ENCODE peak calls at places on chromosome 2, in four cellular contexts. One of them, this sample, is unnamed.

GRCh38 chr2:68831688-68832087 is 39.5 kb downstream of the BMP10 start:
- ATAC-seq in upper lobe of right lung: no peak
- ATAC-seq in mucosa of descending colon: no peak
- ATAC-seq in heart left ventricle: peak; percentile 8
- ATAC-seq in this sample: no peak

GRCh38 chr2:64923385-64923710 is 65.9 kb upstream of the SLC1A4 start:
- ATAC-seq in upper lobe of right lung: no peak
- ATAC-seq in mucosa of descending colon: no peak
- ATAC-seq in heart left ventricle: no peak
- ATAC-seq in this sample: peak; percentile 71

GRCh38 chr2:216044883-216045499 is 31.6 kb upstream of the MREG start:
- ATAC-seq in upper lobe of right lung: peak; percentile 41
- ATAC-seq in mucosa of descending colon: no peak
- ATAC-seq in heart left ventricle: no peak
- ATAC-seq in this sample: no peak

GRCh38 chr2:191264647-191265079 is 19.5 kb downstream of the MYO1B start:
- ATAC-seq in upper lobe of right lung: no peak
- ATAC-seq in mucosa of descending colon: no peak
- ATAC-seq in heart left ventricle: peak; percentile 53
- ATAC-seq in this sample: no peak

GRCh38 chr2:137658433-137658832 is 305.8 kb upstream of the HNMT start:
- ATAC-seq in upper lobe of right lung: no peak
- ATAC-seq in mucosa of descending colon: no peak
- ATAC-seq in heart left ventricle: no peak
- ATAC-seq in this sample: no peak

GRCh38 chr2:98102878-98103277 is 15.9 kb downstream of the VWA3B start:
- ATAC-seq in upper lobe of right lung: no peak
- ATAC-seq in mucosa of descending colon: no peak
- ATAC-seq in heart left ventricle: no peak
- ATAC-seq in this sample: no peak

GRCh38 chr2:23654756-23655155 is 269.8 kb downstream of the KLHL29 start:
- ATAC-seq in upper lobe of right lung: no peak
- ATAC-seq in mucosa of descending colon: no peak
- ATAC-seq in heart left ventricle: no peak
- ATAC-seq in this sample: no peak

GRCh38 chr2:190718652-190719526 is 70.0 kb downstream of the NAB1 start:
- ATAC-seq in upper lobe of right lung: peak; percentile 76
- ATAC-seq in mucosa of descending colon: peak; percentile 90
- ATAC-seq in heart left ventricle: peak; percentile 88
- ATAC-seq in this sample: peak; percentile 83

GRCh38 chr2:18077724-18078123 is 199.3 kb downstream of the KCNS3 start:
- ATAC-seq in upper lobe of right lung: no peak
- ATAC-seq in mucosa of descending colon: no peak
- ATAC-seq in heart left ventricle: no peak
- ATAC-seq in this sample: no peak

This sample was measured in stimulated activated memory B cell treated with anti-CD40 and anti-IgM and Interleukin-4, amounts not matched to agents 10 μg/mL and 1 μg/mL and 100 μg/mL, for 72 hours.